ENCODE peak calls at places on chromosomes 7 and 10, in nine cellular contexts. One of them, this sample, is unnamed.

GRCh38 chr7:154968336-154969001 is 34.5 kb downstream of the PAXIP1 start:
- DNase-seq in tibial nerve: no peak
- DNase-seq in HCT116: no peak
- DNase-seq in cardiac muscle cell: no peak
- DNase-seq in stomach: no peak
- DNase-seq in CD8-positive, alpha-beta T cell: no peak
- DNase-seq in OCI-LY7: no peak
- DNase-seq in astrocyte of the spinal cord: no peak
- DNase-seq in IMR-90: peak
- DNase-seq in this sample: no peak

GRCh38 chr10:124329941-124330340 is 88.8 kb downstream of the OAT start:
- DNase-seq in tibial nerve: no peak
- DNase-seq in stomach: peak
- DNase-seq in cardiac muscle cell: no peak
- DNase-seq in IMR-90: no peak
- DNase-seq in OCI-LY7: no peak
- DNase-seq in HCT116: no peak
- DNase-seq in astrocyte of the spinal cord: no peak
- DNase-seq in CD8-positive, alpha-beta T cell: no peak
- DNase-seq in this sample: no peak

GRCh38 chr7:16129431-16130126 is 291.8 kb downstream of the CRPPA start:
- DNase-seq in IMR-90: peak
- DNase-seq in cardiac muscle cell: no peak
- DNase-seq in OCI-LY7: no peak
- DNase-seq in HCT116: peak
- DNase-seq in tibial nerve: no peak
- DNase-seq in stomach: no peak
- DNase-seq in astrocyte of the spinal cord: peak
- DNase-seq in CD8-positive, alpha-beta T cell: no peak
- DNase-seq in this sample: peak

GRCh38 chr7:28723336-28723735 is 234.8 kb downstream of the TRIL start:
- DNase-seq in cardiac muscle cell: no peak
- DNase-seq in OCI-LY7: no peak
- DNase-seq in astrocyte of the spinal cord: no peak
- DNase-seq in IMR-90: no peak
- DNase-seq in CD8-positive, alpha-beta T cell: no peak
- DNase-seq in stomach: no peak
- DNase-seq in HCT116: no peak
- DNase-seq in tibial nerve: no peak
- DNase-seq in this sample: no peak

GRCh38 chr7:69968969-69969368 is 370.7 kb downstream of the AUTS2 start:
- DNase-seq in OCI-LY7: no peak
- DNase-seq in CD8-positive, alpha-beta T cell: no peak
- DNase-seq in stomach: no peak
- DNase-seq in cardiac muscle cell: no peak
- DNase-seq in IMR-90: no peak
- DNase-seq in HCT116: no peak
- DNase-seq in astrocyte of the spinal cord: no peak
- DNase-seq in tibial nerve: no peak
- DNase-seq in this sample: no peak

GRCh38 chr7:102875700-102876192 is 37.1 kb upstream of the LRRC17 start:
- DNase-seq in cardiac muscle cell: no peak
- DNase-seq in tibial nerve: no peak
- DNase-seq in OCI-LY7: no peak
- DNase-seq in stomach: peak
- DNase-seq in IMR-90: peak
- DNase-seq in CD8-positive, alpha-beta T cell: no peak
- DNase-seq in HCT116: peak
- DNase-seq in astrocyte of the spinal cord: peak
- DNase-seq in this sample: peak

GRCh38 chr10:23263441-23264164 is 71.5 kb downstream of the PTF1A start:
- DNase-seq in CD8-positive, alpha-beta T cell: no peak
- DNase-seq in OCI-LY7: no peak
- DNase-seq in stomach: no peak
- DNase-seq in astrocyte of the spinal cord: no peak
- DNase-seq in IMR-90: no peak
- DNase-seq in tibial nerve: no peak
- DNase-seq in HCT116: no peak
- DNase-seq in cardiac muscle cell: no peak
- DNase-seq in this sample: no peak

GRCh38 chr7:99740573-99741437 is 5.8 kb upstream of the CYP3A7 start:
- DNase-seq in OCI-LY7: no peak
- DNase-seq in tibial nerve: no peak
- DNase-seq in cardiac muscle cell: no peak
- DNase-seq in stomach: no peak
- DNase-seq in astrocyte of the spinal cord: no peak
- DNase-seq in CD8-positive, alpha-beta T cell: no peak
- DNase-seq in HCT116: no peak
- DNase-seq in IMR-90: peak
- DNase-seq in this sample: peak

GRCh38 chr10:571643-572042 is 117.8 kb downstream of the DIP2C start:
- DNase-seq in astrocyte of the spinal cord: no peak
- DNase-seq in tibial nerve: no peak
- DNase-seq in CD8-positive, alpha-beta T cell: no peak
- DNase-seq in HCT116: no peak
- DNase-seq in cardiac muscle cell: no peak
- DNase-seq in stomach: no peak
- DNase-seq in OCI-LY7: no peak
- DNase-seq in IMR-90: peak
- DNase-seq in this sample: peak

GRCh38 chr7:143887078-143887477 is 14.9 kb downstream of the TCAF1 start:
- DNase-seq in OCI-LY7: no peak
- DNase-seq in tibial nerve: no peak
- DNase-seq in cardiac muscle cell: no peak
- DNase-seq in stomach: no peak
- DNase-seq in CD8-positive, alpha-beta T cell: no peak
- DNase-seq in HCT116: no peak
- DNase-seq in IMR-90: peak
- DNase-seq in astrocyte of the spinal cord: no peak
- DNase-seq in this sample: no peak

GRCh38 chr7:100875356-100875751 is 451 bp downstream of the SRRT start:
- DNase-seq in HCT116: no peak
- DNase-seq in IMR-90: no peak
- DNase-seq in tibial nerve: no peak
- DNase-seq in stomach: no peak
- DNase-seq in CD8-positive, alpha-beta T cell: no peak
- DNase-seq in cardiac muscle cell: no peak
- DNase-seq in OCI-LY7: peak
- DNase-seq in astrocyte of the spinal cord: no peak
- DNase-seq in this sample: no peak

GRCh38 chr10:82742478-82742877 is 867.5 kb downstream of the NRG3 start:
- DNase-seq in HCT116: no peak
- DNase-seq in stomach: peak
- DNase-seq in astrocyte of the spinal cord: peak
- DNase-seq in OCI-LY7: no peak
- DNase-seq in tibial nerve: no peak
- DNase-seq in IMR-90: no peak
- DNase-seq in cardiac muscle cell: no peak
- DNase-seq in CD8-positive, alpha-beta T cell: no peak
- DNase-seq in this sample: peak

GRCh38 chr7:20895563-20895962 is 108.9 kb upstream of the SP8 start:
- DNase-seq in astrocyte of the spinal cord: no peak
- DNase-seq in CD8-positive, alpha-beta T cell: no peak
- DNase-seq in HCT116: no peak
- DNase-seq in IMR-90: no peak
- DNase-seq in tibial nerve: no peak
- DNase-seq in OCI-LY7: no peak
- DNase-seq in cardiac muscle cell: no peak
- DNase-seq in stomach: no peak
- DNase-seq in this sample: no peak

GRCh38 chr7:26626156-26626555 is 238.2 kb downstream of the SKAP2 start:
- DNase-seq in cardiac muscle cell: no peak
- DNase-seq in IMR-90: no peak
- DNase-seq in stomach: no peak
- DNase-seq in CD8-positive, alpha-beta T cell: no peak
- DNase-seq in OCI-LY7: no peak
- DNase-seq in tibial nerve: no peak
- DNase-seq in astrocyte of the spinal cord: no peak
- DNase-seq in HCT116: no peak
- DNase-seq in this sample: no peak

GRCh38 chr10:59807629-59808620 is 54.7 kb upstream of the MRLN start:
- DNase-seq in tibial nerve: no peak
- DNase-seq in astrocyte of the spinal cord: no peak
- DNase-seq in HCT116: no peak
- DNase-seq in IMR-90: no peak
- DNase-seq in CD8-positive, alpha-beta T cell: no peak
- DNase-seq in stomach: no peak
- DNase-seq in cardiac muscle cell: no peak
- DNase-seq in OCI-LY7: no peak
- DNase-seq in this sample: no peak

GRCh38 chr7:1819258-1819841 is 149.3 kb downstream of the ELFN1 start:
- DNase-seq in CD8-positive, alpha-beta T cell: no peak
- DNase-seq in astrocyte of the spinal cord: no peak
- DNase-seq in HCT116: no peak
- DNase-seq in cardiac muscle cell: no peak
- DNase-seq in OCI-LY7: no peak
- DNase-seq in tibial nerve: no peak
- DNase-seq in IMR-90: no peak
- DNase-seq in stomach: peak
- DNase-seq in this sample: no peak

GRCh38 chr7:35316549-35316948 is 62.6 kb upstream of the TBX20 start:
- DNase-seq in astrocyte of the spinal cord: no peak
- DNase-seq in HCT116: no peak
- DNase-seq in stomach: no peak
- DNase-seq in OCI-LY7: no peak
- DNase-seq in CD8-positive, alpha-beta T cell: no peak
- DNase-seq in IMR-90: no peak
- DNase-seq in cardiac muscle cell: no peak
- DNase-seq in tibial nerve: no peak
- DNase-seq in this sample: peak

GRCh38 chr7:77351539-77352004 is 64.6 kb downstream of the GSAP start:
- DNase-seq in stomach: peak
- DNase-seq in IMR-90: no peak
- DNase-seq in OCI-LY7: peak
- DNase-seq in HCT116: no peak
- DNase-seq in CD8-positive, alpha-beta T cell: peak
- DNase-seq in tibial nerve: no peak
- DNase-seq in cardiac muscle cell: no peak
- DNase-seq in astrocyte of the spinal cord: no peak
- DNase-seq in this sample: no peak

GRCh38 chr7:36875794-36876193 is 151.5 kb upstream of the AOAH start:
- DNase-seq in astrocyte of the spinal cord: peak
- DNase-seq in stomach: no peak
- DNase-seq in tibial nerve: no peak
- DNase-seq in HCT116: no peak
- DNase-seq in cardiac muscle cell: no peak
- DNase-seq in CD8-positive, alpha-beta T cell: no peak
- DNase-seq in OCI-LY7: no peak
- DNase-seq in IMR-90: no peak
- DNase-seq in this sample: no peak

GRCh38 chr10:113922787-113923570 is 68.5 kb downstream of the NHLRC2 start:
- DNase-seq in CD8-positive, alpha-beta T cell: no peak
- DNase-seq in stomach: no peak
- DNase-seq in astrocyte of the spinal cord: no peak
- DNase-seq in tibial nerve: no peak
- DNase-seq in HCT116: no peak
- DNase-seq in cardiac muscle cell: no peak
- DNase-seq in OCI-LY7: peak
- DNase-seq in IMR-90: no peak
- DNase-seq in this sample: no peak
- TF ChIP-seq CTCF in CD8-positive, alpha-beta T cell: no peak
- TF ChIP-seq CTCF in stomach: no peak
- TF ChIP-seq CTCF in astrocyte of the spinal cord: no peak
- TF ChIP-seq CTCF in tibial nerve: no peak
- TF ChIP-seq CTCF in HCT116: peak
- TF ChIP-seq CTCF in cardiac muscle cell: no peak
- TF ChIP-seq CTCF in OCI-LY7: peak
- TF ChIP-seq CTCF in IMR-90: no peak
- TF ChIP-seq CTCF in this sample: no peak

GRCh38 chr7:152759655-152760383 is at the start of gene ACTR3B:
- DNase-seq in IMR-90: peak
- DNase-seq in HCT116: peak
- DNase-seq in astrocyte of the spinal cord: peak
- DNase-seq in OCI-LY7: peak
- DNase-seq in tibial nerve: peak
- DNase-seq in stomach: peak
- DNase-seq in CD8-positive, alpha-beta T cell: peak
- DNase-seq in cardiac muscle cell: peak
- DNase-seq in this sample: peak
- H3K4me3 ChIP-seq in IMR-90: peak
- H3K4me3 ChIP-seq in HCT116: peak
- H3K4me3 ChIP-seq in astrocyte of the spinal cord: peak
- H3K4me3 ChIP-seq in OCI-LY7: peak
- H3K4me3 ChIP-seq in tibial nerve: peak
- H3K4me3 ChIP-seq in stomach: peak
- H3K4me3 ChIP-seq in CD8-positive, alpha-beta T cell: peak
- H3K4me3 ChIP-seq in cardiac muscle cell: peak
- H3K4me3 ChIP-seq in this sample: peak

DNA sequence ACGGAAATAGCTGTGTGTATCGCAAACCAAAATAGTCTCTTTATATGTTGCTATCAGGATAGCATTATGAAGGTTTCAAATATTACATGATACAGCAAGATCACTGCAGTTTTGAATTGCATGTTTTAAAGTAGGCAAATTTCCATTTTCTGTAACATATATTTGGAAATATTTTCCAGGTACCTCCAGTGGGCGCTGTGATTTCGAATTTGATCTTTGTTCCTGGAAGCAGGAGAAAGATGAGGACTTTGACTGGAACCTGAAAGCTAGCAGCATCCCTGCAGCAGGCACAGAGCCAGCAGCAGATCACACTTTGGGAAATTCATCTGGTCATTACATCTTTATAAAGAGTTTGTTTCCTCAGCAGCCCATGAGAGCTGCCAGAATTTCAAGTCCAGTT is 299.0 kb downstream of the MALRD1 start:
- DNase-seq in HCT116: no peak
- DNase-seq in OCI-LY7: no peak
- DNase-seq in CD8-positive, alpha-beta T cell: no peak
- DNase-seq in IMR-90: no peak
- DNase-seq in tibial nerve: no peak
- DNase-seq in stomach: no peak
- DNase-seq in astrocyte of the spinal cord: no peak
- DNase-seq in cardiac muscle cell: peak
- DNase-seq in this sample: no peak
- TF ChIP-seq CTCF in HCT116: no peak
- TF ChIP-seq CTCF in OCI-LY7: peak
- TF ChIP-seq CTCF in CD8-positive, alpha-beta T cell: no peak
- TF ChIP-seq CTCF in IMR-90: peak
- TF ChIP-seq CTCF in tibial nerve: no peak
- TF ChIP-seq CTCF in stomach: no peak
- TF ChIP-seq CTCF in astrocyte of the spinal cord: peak
- TF ChIP-seq CTCF in cardiac muscle cell: peak
- TF ChIP-seq CTCF in this sample: peak

DNA sequence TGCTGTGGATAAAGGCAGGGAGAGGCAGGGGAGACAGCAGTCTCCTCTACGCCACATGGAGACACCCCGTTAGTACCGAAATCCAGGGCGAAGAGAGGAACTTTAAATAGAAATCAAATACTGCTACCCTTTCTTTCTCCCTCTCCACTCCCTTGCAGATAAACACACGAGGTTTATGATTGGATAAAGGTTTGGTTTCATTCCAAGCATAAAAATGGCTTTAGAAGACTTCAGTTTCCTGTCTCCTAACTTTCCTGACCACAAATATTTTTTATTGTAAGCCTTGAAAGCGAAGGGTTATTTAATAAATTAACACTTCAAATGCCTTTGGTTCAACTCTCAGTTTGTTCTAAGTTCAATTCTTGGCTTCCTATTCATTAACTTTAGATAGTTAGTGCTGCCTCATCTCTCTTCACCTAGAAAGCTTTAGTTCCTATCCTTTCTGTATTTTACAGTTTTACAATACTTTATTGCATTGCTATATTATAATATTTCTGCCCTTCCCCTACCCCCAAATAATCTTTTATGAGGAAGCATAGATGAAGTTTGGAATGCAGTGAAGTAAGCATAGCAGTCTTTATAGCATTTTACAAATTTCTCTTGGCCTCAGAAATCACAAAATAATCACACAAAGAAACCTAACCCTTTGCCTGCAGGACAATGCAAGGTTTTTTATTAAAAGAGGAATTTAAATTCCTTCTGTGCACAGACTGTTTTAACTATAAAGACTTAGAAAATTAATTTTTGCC is 31.6 kb upstream of the ARID5B start:
- DNase-seq in stomach: no peak
- DNase-seq in cardiac muscle cell: no peak
- DNase-seq in astrocyte of the spinal cord: peak
- DNase-seq in HCT116: no peak
- DNase-seq in IMR-90: peak
- DNase-seq in OCI-LY7: no peak
- DNase-seq in tibial nerve: no peak
- DNase-seq in CD8-positive, alpha-beta T cell: no peak
- DNase-seq in this sample: peak
- H3K4me3 ChIP-seq in stomach: peak
- H3K4me3 ChIP-seq in cardiac muscle cell: no peak
- H3K4me3 ChIP-seq in astrocyte of the spinal cord: no peak
- H3K4me3 ChIP-seq in HCT116: no peak
- H3K4me3 ChIP-seq in IMR-90: peak
- H3K4me3 ChIP-seq in OCI-LY7: no peak
- H3K4me3 ChIP-seq in tibial nerve: no peak
- H3K4me3 ChIP-seq in CD8-positive, alpha-beta T cell: no peak
- H3K4me3 ChIP-seq in this sample: no peak